ENCODE peak calls at places on chromosome 20, in four cellular contexts. X is activated B cell treated with CpG ODN at 0.5 μM for 24 hours, L is A673, T is prostate gland. S is an unnamed sample.

GRCh38 chr20:53707341-53708102 is 113.9 kb upstream of the ZNF217 start:
- DNase-seq in X (no peak), L (no peak), T (no peak), S (no peak)

GRCh38 chr20:51091564-51092195 is 68.8 kb upstream of the KCNG1 start:
- DNase-seq in X (no peak), L (no peak), T (no peak), S (no peak)

GRCh38 chr20:45355209-45355608 is 7.0 kb upstream of the SDC4 start:
- DNase-seq in X (no peak), L (no peak), T (no peak), S (no peak)

GRCh38 chr20:53030061-53030460 is 57.9 kb downstream of the TSHZ2 start:
- DNase-seq in X (no peak), L (no peak), T (no peak), S (no peak)

GRCh38 chr20:15320941-15321340 is 983.5 kb upstream of the FLRT3 start:
- DNase-seq in X (no peak), L (no peak), T (no peak), S (no peak)

GRCh38 chr20:49561256-49561655 is 6.7 kb downstream of the PTGIS start:
- DNase-seq in X (no peak), L (no peak), T (no peak), S (no peak)

GRCh38 chr20:41218466-41218865 is 81.1 kb downstream of the PLCG1 start:
- DNase-seq in X (no peak), L (no peak), T (no peak), S (no peak)

GRCh38 chr20:49942303-49942702 is 6.1 kb downstream of the RNF114 start:
- DNase-seq in X (no peak), L (no peak), T (no peak), S (no peak)

GRCh38 chr20:34544109-34544793 is 14.3 kb upstream of the MAP1LC3A start:
- DNase-seq in X (no peak), L (no peak), T (no peak), S (no peak)

GRCh38 chr20:36472656-36473071 is 68.7 kb upstream of the MYL9 start:
- DNase-seq in X (no peak), L (no peak), T (peak; percentile 69), S (peak; percentile 81)

DNA sequence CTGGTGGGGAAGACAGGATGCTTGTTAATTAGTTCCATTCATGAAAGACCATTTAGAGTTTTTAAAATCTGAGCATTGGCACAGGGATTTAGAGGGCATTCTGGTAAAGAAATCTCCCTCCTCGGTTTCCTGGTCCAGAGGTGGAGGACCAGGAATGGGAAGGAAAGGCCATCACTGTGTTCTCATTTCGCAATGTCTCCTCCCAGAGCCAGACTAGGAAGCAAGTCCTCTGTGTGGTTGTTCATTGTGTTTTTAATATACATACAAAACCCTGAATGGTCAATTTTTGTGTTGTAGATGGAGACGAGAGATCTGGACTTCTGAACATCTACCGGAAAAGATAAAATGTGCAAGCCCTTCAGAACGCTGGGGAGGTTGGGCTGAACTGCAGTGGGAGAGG is 41.3 kb downstream of the RIN2 start:
- DNase-seq in X (no peak), L (no peak), T (no peak), S (no peak)
- TF ChIP-seq CTCF in X (no peak), L (no peak), T (no peak), S (no peak)

GRCh38 chr20:62822239-62822787 is 5.5 kb downstream of the COL9A3 start:
- DNase-seq in X (no peak), L (no peak), T (no peak), S (no peak)

GRCh38 chr20:62824476-62825287 is 7.8 kb downstream of the COL9A3 start:
- DNase-seq in X (no peak), L (peak; percentile 73), T (no peak), S (no peak)

GRCh38 chr20:62821726-62822210 is 4.9 kb downstream of the COL9A3 start:
- DNase-seq in X (no peak), L (no peak), T (no peak), S (no peak)

GRCh38 chr20:62823688-62824475 is 7.0 kb downstream of the COL9A3 start:
- DNase-seq in X (no peak), L (no peak), T (no peak), S (no peak)

GRCh38 chr20:62822788-62823651 is 6.2 kb downstream of the COL9A3 start:
- DNase-seq in X (no peak), L (peak; percentile 87), T (no peak), S (no peak)
- TF ChIP-seq CTCF in X (no peak), L (peak; percentile 79), T (peak; percentile 39), S (no peak)

GRCh38 chr20:10699506-10699905 is 25.7 kb upstream of the JAG1 start:
- DNase-seq in X (no peak), L (no peak), T (no peak), S (no peak)

GRCh38 chr20:10699941-10700340 is 26.1 kb upstream of the JAG1 start:
- DNase-seq in X (no peak), L (no peak), T (no peak), S (no peak)

GRCh38 chr20:10701607-10702006 is 27.8 kb upstream of the JAG1 start:
- DNase-seq in X (no peak), L (no peak), T (no peak), S (no peak)

DNA sequence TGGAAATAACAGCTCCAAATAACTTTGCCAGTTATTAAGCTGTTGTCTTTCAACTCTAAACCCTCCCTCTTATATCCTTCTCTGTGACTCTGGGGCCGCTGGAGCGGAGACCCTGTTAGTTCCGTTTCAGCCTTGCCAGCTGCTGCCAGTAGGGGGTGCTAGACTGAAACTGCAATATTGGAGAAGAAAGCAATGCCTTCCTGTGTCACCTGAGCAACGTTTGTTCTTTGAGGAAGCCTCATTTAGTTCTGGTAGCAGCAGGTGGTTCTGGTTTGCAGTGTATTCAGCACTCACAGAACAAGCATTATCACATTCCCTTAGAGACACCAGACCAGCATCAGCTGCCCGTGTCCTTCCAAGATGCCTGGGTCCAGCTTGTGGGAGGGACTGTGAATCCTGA is 22.9 kb upstream of the JAG1 start:
- DNase-seq in X (no peak), L (peak; percentile 35), T (no peak), S (peak; percentile 65)
- TF ChIP-seq CTCF in X (no peak), L (peak; percentile 90), T (no peak), S (peak; percentile 58)

DNA sequence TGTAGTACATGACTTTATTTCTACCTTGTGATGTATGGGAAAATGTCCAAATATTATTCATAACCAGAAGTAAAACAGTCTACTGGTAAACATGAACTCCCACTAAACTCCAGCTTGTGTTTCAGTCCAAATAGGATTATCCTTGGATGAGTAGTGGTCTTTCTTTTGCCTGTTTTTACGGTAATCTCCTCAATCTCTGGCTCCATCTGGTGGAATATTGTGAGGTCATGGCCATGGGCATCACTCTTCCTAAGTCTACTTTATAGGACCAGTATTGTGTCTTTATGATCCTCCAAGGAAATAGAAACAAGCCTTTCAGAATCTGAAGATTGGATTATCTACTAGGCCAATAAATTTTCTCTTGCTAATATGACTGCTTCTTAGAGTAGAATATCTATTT is 505.0 kb downstream of the BMP2 start:
- DNase-seq in X (no peak), L (peak; percentile 12), T (no peak), S (no peak)
- TF ChIP-seq CTCF in X (no peak), L (peak; percentile 34), T (no peak), S (no peak)

DNA sequence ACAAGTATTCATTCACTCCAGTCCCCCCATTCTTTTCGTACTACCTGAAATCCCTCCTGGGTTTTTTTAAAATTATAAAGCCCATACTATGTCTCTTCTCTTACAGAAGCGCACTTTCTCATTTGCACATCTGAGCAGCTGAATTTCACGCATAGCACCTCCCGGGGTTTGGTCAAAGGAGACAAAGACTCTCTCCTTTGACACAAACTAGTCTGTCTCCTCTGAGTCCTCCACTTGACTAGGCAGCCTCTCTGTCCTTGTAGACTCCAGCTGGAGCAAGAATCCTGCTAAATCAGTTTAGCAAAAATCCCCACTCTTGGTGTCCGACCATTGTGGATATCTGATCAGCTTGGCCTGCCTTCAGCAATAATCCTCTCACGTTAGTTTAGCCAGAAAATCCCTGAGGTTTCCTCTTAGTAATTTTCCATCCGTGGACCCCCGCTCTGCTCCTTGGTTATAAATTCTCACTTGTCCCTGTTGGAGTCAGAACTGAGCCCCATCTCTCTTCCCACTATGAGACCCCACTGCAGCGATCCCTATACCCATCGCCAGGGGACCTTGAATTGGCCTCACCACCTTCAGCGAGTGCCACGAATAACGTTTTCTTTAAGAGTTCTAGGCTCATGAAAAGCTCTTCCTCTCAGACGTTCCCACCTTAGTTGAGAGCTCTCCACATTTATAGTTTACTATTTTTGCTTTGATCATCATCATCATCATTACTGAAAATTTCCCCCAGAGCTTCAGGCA is 29.0 kb downstream of the PDYN start:
- DNase-seq in X (no peak), L (no peak), T (no peak), S (no peak)
- TF ChIP-seq CTCF in X (no peak), L (no peak), T (no peak), S (no peak)

GRCh38 chr20:19056909-19057308 is 155.5 kb upstream of the SLC24A3 start:
- DNase-seq in X (no peak), L (peak; percentile 49), T (no peak), S (no peak)
- TF ChIP-seq CTCF in X (no peak), L (peak; percentile 46), T (no peak), S (no peak)

GRCh38 chr20:39878321-39878720 is 810.7 kb downstream of the MAFB start:
- DNase-seq in X (no peak), L (no peak), T (no peak), S (no peak)

GRCh38 chr20:39877792-39878191 is 811.2 kb downstream of the MAFB start:
- DNase-seq in X (no peak), L (no peak), T (no peak), S (no peak)

GRCh38 chr20:39879296-39879695 is 809.7 kb downstream of the MAFB start:
- DNase-seq in X (no peak), L (no peak), T (no peak), S (no peak)

GRCh38 chr20:39878809-39879208 is 810.2 kb downstream of the MAFB start:
- DNase-seq in X (no peak), L (no peak), T (no peak), S (no peak)

GRCh38 chr20:39880890-39881289 is 808.1 kb downstream of the MAFB start:
- DNase-seq in X (no peak), L (peak; percentile 56), T (no peak), S (no peak)
- TF ChIP-seq CTCF in X (no peak), L (peak; percentile 50), T (no peak), S (no peak)

GRCh38 chr20:47063808-47064207 is 169.2 kb downstream of the EYA2 start:
- DNase-seq in X (no peak), L (no peak), T (no peak), S (no peak)
- TF ChIP-seq CTCF in X (no peak), L (no peak), T (no peak), S (no peak)